ENCODE peak calls at places on chromosome 2, in four cellular contexts. D, M, A and Y are unnamed samples.

GRCh38 chr2:24863636-24864035 is 56.4 kb downstream of the ADCY3 start:
- DNase-seq in D (no peak), M (no peak), A (no peak), Y (no peak)

GRCh38 chr2:232385660-232386489 is 7.3 kb downstream of the ALPP start:
- DNase-seq in A (no peak), M (peak; percentile 72), D (no peak), Y (no peak)

GRCh38 chr2:59389240-59389639 is 1148.1 kb upstream of the FANCL start:
- DNase-seq in M (no peak), A (no peak), D (no peak), Y (no peak)

GRCh38 chr2:181763423-181763822 is 83.1 kb upstream of the NEUROD1 start:
- DNase-seq in A (no peak), M (no peak), D (no peak), Y (no peak)

GRCh38 chr2:132475615-132476014 is 59.0 kb downstream of the GPR39 start:
- DNase-seq in M (no peak), D (no peak), A (no peak), Y (no peak)

GRCh38 chr2:27855476-27855875 is 34.7 kb downstream of the RBKS start:
- DNase-seq in D (no peak), M (no peak), A (no peak), Y (no peak)

GRCh38 chr2:15582645-15583340 is 8.9 kb upstream of the DDX1 start:
- DNase-seq in A (no peak), D (no peak), M (no peak), Y (no peak)

GRCh38 chr2:43539436-43539835 is 56.4 kb downstream of the THADA start:
- DNase-seq in A (no peak), M (no peak), D (no peak), Y (no peak)

GRCh38 chr2:176584333-176584732 is 315.1 kb downstream of the MTX2 start:
- DNase-seq in A (no peak), M (no peak), D (no peak), Y (no peak)